ENCODE peak calls at places on chromosomes 2 and 18, in eight cellular contexts. One of them, this sample, is unnamed.

GRCh38 chr2:134360750-134361487 is 107.0 kb downstream of the MGAT5 start:
- DNase-seq in A549: no peak
- DNase-seq in astrocyte: no peak
- DNase-seq in NB4: no peak
- DNase-seq in coronary artery: no peak
- DNase-seq in lower lobe of right lung: no peak
- DNase-seq in astrocyte of the spinal cord: no peak
- DNase-seq in OCI-LY7: no peak
- DNase-seq in this sample: no peak

GRCh38 chr18:28576941-28577340 is 400.0 kb upstream of the CDH2 start:
- DNase-seq in A549: no peak
- DNase-seq in lower lobe of right lung: no peak
- DNase-seq in astrocyte of the spinal cord: no peak
- DNase-seq in NB4: no peak
- DNase-seq in astrocyte: peak
- DNase-seq in coronary artery: no peak
- DNase-seq in OCI-LY7: no peak
- DNase-seq in this sample: no peak

GRCh38 chr18:72197598-72197997 is 346.5 kb downstream of the CBLN2 start:
- DNase-seq in astrocyte: no peak
- DNase-seq in coronary artery: no peak
- DNase-seq in OCI-LY7: no peak
- DNase-seq in NB4: no peak
- DNase-seq in lower lobe of right lung: no peak
- DNase-seq in astrocyte of the spinal cord: no peak
- DNase-seq in A549: no peak
- DNase-seq in this sample: no peak

GRCh38 chr2:75728614-75729419 is 18.1 kb upstream of the GCFC2 start:
- DNase-seq in NB4: no peak
- DNase-seq in lower lobe of right lung: no peak
- DNase-seq in astrocyte of the spinal cord: no peak
- DNase-seq in OCI-LY7: no peak
- DNase-seq in coronary artery: no peak
- DNase-seq in astrocyte: no peak
- DNase-seq in A549: no peak
- DNase-seq in this sample: no peak

GRCh38 chr2:218217366-218218309 is 649 bp downstream of the ARPC2 start:
- DNase-seq in OCI-LY7: peak
- DNase-seq in astrocyte of the spinal cord: no peak
- DNase-seq in NB4: peak
- DNase-seq in A549: peak
- DNase-seq in lower lobe of right lung: peak
- DNase-seq in coronary artery: peak
- DNase-seq in astrocyte: no peak
- DNase-seq in this sample: peak

GRCh38 chr2:236159778-236160170 is 8.4 kb downstream of the GBX2 start:
- DNase-seq in lower lobe of right lung: no peak
- DNase-seq in OCI-LY7: no peak
- DNase-seq in coronary artery: peak
- DNase-seq in astrocyte of the spinal cord: no peak
- DNase-seq in A549: no peak
- DNase-seq in NB4: no peak
- DNase-seq in astrocyte: no peak
- DNase-seq in this sample: no peak

GRCh38 chr18:55457028-55457427 is 131.0 kb downstream of the TCF4 start:
- DNase-seq in lower lobe of right lung: no peak
- DNase-seq in NB4: no peak
- DNase-seq in astrocyte: no peak
- DNase-seq in OCI-LY7: no peak
- DNase-seq in A549: no peak
- DNase-seq in coronary artery: no peak
- DNase-seq in astrocyte of the spinal cord: no peak
- DNase-seq in this sample: no peak

GRCh38 chr18:67359868-67360838 is 156.4 kb downstream of the DSEL start:
- DNase-seq in astrocyte: peak
- DNase-seq in astrocyte of the spinal cord: peak
- DNase-seq in coronary artery: peak
- DNase-seq in OCI-LY7: no peak
- DNase-seq in lower lobe of right lung: no peak
- DNase-seq in A549: peak
- DNase-seq in NB4: peak
- DNase-seq in this sample: peak

GRCh38 chr18:59715966-59716369 is 18.7 kb upstream of the CCBE1 start:
- DNase-seq in astrocyte: peak
- DNase-seq in lower lobe of right lung: no peak
- DNase-seq in A549: peak
- DNase-seq in astrocyte of the spinal cord: peak
- DNase-seq in OCI-LY7: no peak
- DNase-seq in coronary artery: no peak
- DNase-seq in NB4: no peak
- DNase-seq in this sample: peak

GRCh38 chr2:236415706-236416493 is 151.7 kb upstream of the ASB18 start:
- DNase-seq in astrocyte of the spinal cord: no peak
- DNase-seq in lower lobe of right lung: no peak
- DNase-seq in NB4: no peak
- DNase-seq in astrocyte: no peak
- DNase-seq in A549: no peak
- DNase-seq in coronary artery: peak
- DNase-seq in OCI-LY7: no peak
- DNase-seq in this sample: no peak

GRCh38 chr2:100119235-100119634 is 23.2 kb downstream of the AFF3 start:
- DNase-seq in A549: no peak
- DNase-seq in coronary artery: no peak
- DNase-seq in NB4: no peak
- DNase-seq in astrocyte of the spinal cord: no peak
- DNase-seq in astrocyte: no peak
- DNase-seq in lower lobe of right lung: no peak
- DNase-seq in OCI-LY7: no peak
- DNase-seq in this sample: no peak

GRCh38 chr2:10271946-10272345 is 30.8 kb upstream of the HPCAL1 start:
- DNase-seq in A549: no peak
- DNase-seq in coronary artery: peak
- DNase-seq in OCI-LY7: no peak
- DNase-seq in astrocyte of the spinal cord: no peak
- DNase-seq in NB4: no peak
- DNase-seq in astrocyte: no peak
- DNase-seq in lower lobe of right lung: no peak
- DNase-seq in this sample: no peak

GRCh38 chr2:189821953-189822748 is 37.9 kb downstream of the PMS1 start:
- DNase-seq in NB4: no peak
- DNase-seq in astrocyte of the spinal cord: peak
- DNase-seq in A549: peak
- DNase-seq in lower lobe of right lung: peak
- DNase-seq in OCI-LY7: no peak
- DNase-seq in coronary artery: no peak
- DNase-seq in astrocyte: peak
- DNase-seq in this sample: peak

GRCh38 chr2:180222642-180223041 is 215.5 kb upstream of the CWC22 start:
- DNase-seq in lower lobe of right lung: no peak
- DNase-seq in coronary artery: no peak
- DNase-seq in OCI-LY7: no peak
- DNase-seq in astrocyte of the spinal cord: peak
- DNase-seq in NB4: no peak
- DNase-seq in astrocyte: peak
- DNase-seq in A549: no peak
- DNase-seq in this sample: peak

GRCh38 chr18:68467966-68468365 is 246.9 kb downstream of the TMX3 start:
- DNase-seq in astrocyte of the spinal cord: no peak
- DNase-seq in A549: no peak
- DNase-seq in lower lobe of right lung: no peak
- DNase-seq in astrocyte: no peak
- DNase-seq in OCI-LY7: no peak
- DNase-seq in NB4: no peak
- DNase-seq in coronary artery: no peak
- DNase-seq in this sample: no peak

GRCh38 chr2:156098506-156098905 is 234.0 kb downstream of the NR4A2 start:
- DNase-seq in astrocyte of the spinal cord: no peak
- DNase-seq in OCI-LY7: no peak
- DNase-seq in astrocyte: no peak
- DNase-seq in A549: no peak
- DNase-seq in lower lobe of right lung: no peak
- DNase-seq in coronary artery: no peak
- DNase-seq in NB4: no peak
- DNase-seq in this sample: peak

GRCh38 chr2:156145469-156145868 is 187.1 kb downstream of the NR4A2 start:
- DNase-seq in A549: no peak
- DNase-seq in lower lobe of right lung: no peak
- DNase-seq in NB4: no peak
- DNase-seq in astrocyte: no peak
- DNase-seq in astrocyte of the spinal cord: no peak
- DNase-seq in coronary artery: no peak
- DNase-seq in OCI-LY7: no peak
- DNase-seq in this sample: no peak

GRCh38 chr2:217868911-217869334 is 133.9 kb downstream of the TNS1 start:
- DNase-seq in NB4: no peak
- DNase-seq in A549: no peak
- DNase-seq in astrocyte: peak
- DNase-seq in astrocyte of the spinal cord: no peak
- DNase-seq in coronary artery: no peak
- DNase-seq in lower lobe of right lung: no peak
- DNase-seq in OCI-LY7: no peak
- DNase-seq in this sample: no peak

GRCh38 chr2:211127501-211127900 is 571.1 kb downstream of the CPS1 start:
- DNase-seq in lower lobe of right lung: no peak
- DNase-seq in astrocyte: peak
- DNase-seq in astrocyte of the spinal cord: no peak
- DNase-seq in coronary artery: no peak
- DNase-seq in OCI-LY7: no peak
- DNase-seq in NB4: no peak
- DNase-seq in A549: no peak
- DNase-seq in this sample: no peak

GRCh38 chr2:175630319-175631246 is 371.5 kb downstream of the LNPK start:
- DNase-seq in lower lobe of right lung: no peak
- DNase-seq in A549: no peak
- DNase-seq in astrocyte of the spinal cord: no peak
- DNase-seq in coronary artery: no peak
- DNase-seq in NB4: peak
- DNase-seq in OCI-LY7: no peak
- DNase-seq in astrocyte: no peak
- DNase-seq in this sample: peak

GRCh38 chr2:105904938-105905337 is 160.2 kb downstream of the NCK2 start:
- DNase-seq in astrocyte: no peak
- DNase-seq in astrocyte of the spinal cord: no peak
- DNase-seq in coronary artery: no peak
- DNase-seq in NB4: no peak
- DNase-seq in lower lobe of right lung: no peak
- DNase-seq in A549: no peak
- DNase-seq in OCI-LY7: no peak
- DNase-seq in this sample: no peak

GRCh38 chr2:182907081-182907830 is 40.8 kb upstream of the FRZB start:
- DNase-seq in NB4: no peak
- DNase-seq in astrocyte of the spinal cord: peak
- DNase-seq in astrocyte: no peak
- DNase-seq in OCI-LY7: no peak
- DNase-seq in A549: no peak
- DNase-seq in coronary artery: no peak
- DNase-seq in lower lobe of right lung: no peak
- DNase-seq in this sample: no peak

GRCh38 chr2:42238644-42239288 is 69.6 kb downstream of the EML4 start:
- DNase-seq in coronary artery: no peak
- DNase-seq in OCI-LY7: peak
- DNase-seq in astrocyte of the spinal cord: no peak
- DNase-seq in astrocyte: no peak
- DNase-seq in lower lobe of right lung: peak
- DNase-seq in NB4: peak
- DNase-seq in A549: peak
- DNase-seq in this sample: peak
- TF ChIP-seq CTCF in coronary artery: peak
- TF ChIP-seq CTCF in OCI-LY7: peak
- TF ChIP-seq CTCF in astrocyte of the spinal cord: no peak
- TF ChIP-seq CTCF in astrocyte: no peak
- TF ChIP-seq CTCF in lower lobe of right lung: peak
- TF ChIP-seq CTCF in NB4: peak
- TF ChIP-seq CTCF in A549: peak
- TF ChIP-seq CTCF in this sample: peak

DNA sequence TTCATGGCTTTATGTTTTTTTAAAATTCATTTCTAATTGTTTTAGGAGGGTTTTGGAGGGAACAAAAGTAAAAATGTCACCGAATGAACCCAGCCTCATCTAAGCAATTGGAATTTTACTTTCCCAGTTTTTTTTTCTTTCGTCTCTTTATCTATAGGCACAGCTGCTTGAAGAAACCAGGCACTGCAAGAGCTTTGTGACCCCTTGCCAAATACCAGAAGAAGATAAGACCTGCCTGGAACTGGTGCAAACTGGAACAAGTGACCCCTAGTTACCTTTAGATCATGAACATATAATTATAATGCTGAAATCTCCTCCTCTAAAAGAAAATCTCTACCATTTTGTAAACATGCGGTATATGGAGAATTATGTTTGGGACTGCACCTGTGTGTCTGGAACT is 100.9 kb downstream of the TSN start:
- DNase-seq in astrocyte of the spinal cord: no peak
- DNase-seq in astrocyte: no peak
- DNase-seq in coronary artery: no peak
- DNase-seq in lower lobe of right lung: no peak
- DNase-seq in NB4: no peak
- DNase-seq in OCI-LY7: no peak
- DNase-seq in A549: no peak
- DNase-seq in this sample: no peak
- H3K4me3 ChIP-seq in astrocyte of the spinal cord: no peak
- H3K4me3 ChIP-seq in astrocyte: no peak
- H3K4me3 ChIP-seq in coronary artery: no peak
- H3K4me3 ChIP-seq in lower lobe of right lung: no peak
- H3K4me3 ChIP-seq in NB4: no peak
- H3K4me3 ChIP-seq in OCI-LY7: no peak
- H3K4me3 ChIP-seq in A549: no peak
- H3K4me3 ChIP-seq in this sample: no peak

GRCh38 chr2:61966087-61966727 is 60.7 kb downstream of the COMMD1 start:
- DNase-seq in astrocyte: no peak
- DNase-seq in astrocyte of the spinal cord: no peak
- DNase-seq in lower lobe of right lung: no peak
- DNase-seq in NB4: no peak
- DNase-seq in A549: no peak
- DNase-seq in OCI-LY7: no peak
- DNase-seq in coronary artery: no peak
- DNase-seq in this sample: no peak
- TF ChIP-seq CTCF in astrocyte: no peak
- TF ChIP-seq CTCF in astrocyte of the spinal cord: no peak
- TF ChIP-seq CTCF in lower lobe of right lung: no peak
- TF ChIP-seq CTCF in NB4: no peak
- TF ChIP-seq CTCF in A549: no peak
- TF ChIP-seq CTCF in OCI-LY7: no peak
- TF ChIP-seq CTCF in coronary artery: no peak
- TF ChIP-seq CTCF in this sample: no peak

DNA sequence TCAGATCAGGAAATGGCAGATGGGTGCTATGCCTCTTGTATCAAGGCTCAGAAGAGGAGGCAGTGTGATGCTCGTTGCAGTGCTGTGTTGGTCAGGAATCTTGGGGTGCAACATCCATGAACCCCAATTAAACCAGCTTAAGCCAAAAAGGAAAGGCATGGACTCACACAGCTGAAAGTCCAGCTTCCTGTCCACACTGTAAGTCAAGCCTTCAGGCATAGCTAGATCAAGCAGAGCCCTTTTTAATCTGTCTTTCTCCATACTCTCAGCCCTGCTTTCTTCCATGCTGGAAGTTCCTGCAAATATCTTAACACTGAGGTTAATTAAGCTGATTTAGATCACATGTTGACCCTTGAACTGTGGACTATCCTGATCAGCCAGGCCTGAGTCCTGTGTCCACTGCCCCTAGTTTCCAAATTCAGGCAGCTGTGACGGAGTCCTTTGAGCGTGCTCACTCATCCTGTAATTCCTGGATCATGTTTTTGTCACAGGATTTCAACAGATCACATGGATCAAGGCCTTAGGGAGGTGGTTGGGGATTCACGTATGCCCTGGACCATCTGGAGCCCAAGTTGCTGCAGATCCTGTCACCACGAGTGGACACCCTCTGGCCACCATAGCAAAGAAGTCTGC is 4.5 kb upstream of the C2orf74 start:
- DNase-seq in A549: no peak
- DNase-seq in NB4: no peak
- DNase-seq in astrocyte: no peak
- DNase-seq in lower lobe of right lung: no peak
- DNase-seq in coronary artery: no peak
- DNase-seq in astrocyte of the spinal cord: no peak
- DNase-seq in OCI-LY7: no peak
- DNase-seq in this sample: no peak
- H3K4me3 ChIP-seq in A549: no peak
- H3K4me3 ChIP-seq in NB4: no peak
- H3K4me3 ChIP-seq in astrocyte: no peak
- H3K4me3 ChIP-seq in lower lobe of right lung: no peak
- H3K4me3 ChIP-seq in coronary artery: no peak
- H3K4me3 ChIP-seq in astrocyte of the spinal cord: no peak
- H3K4me3 ChIP-seq in OCI-LY7: no peak
- H3K4me3 ChIP-seq in this sample: no peak

This sample was measured in epithelial cell of esophagus.